ENCODE peak calls at places on chromosomes 5 and 9, in four cellular contexts. One of them, this sample, is unnamed.

GRCh38 chr9:89598926-89599325 is 5.9 kb upstream of the GADD45G start:
- DNase-seq in HepG2: no peak
- DNase-seq in GM12878: no peak
- DNase-seq in K562: no peak
- DNase-seq in this sample: no peak

GRCh38 chr9:90546200-90546599 is 96.4 kb downstream of the DIRAS2 start:
- DNase-seq in HepG2: peak; percentile 22
- DNase-seq in GM12878: no peak
- DNase-seq in K562: no peak
- DNase-seq in this sample: peak; percentile 25

GRCh38 chr5:87393331-87393730 is 19.4 kb downstream of the CCNH start:
- DNase-seq in HepG2: no peak
- DNase-seq in GM12878: no peak
- DNase-seq in K562: no peak
- DNase-seq in this sample: no peak

GRCh38 chr5:12100542-12100941 is 196.3 kb upstream of the CTNND2 start:
- DNase-seq in HepG2: no peak
- DNase-seq in GM12878: no peak
- DNase-seq in K562: no peak
- DNase-seq in this sample: no peak

GRCh38 chr5:170338933-170339779 is 41.6 kb upstream of the LCP2 start:
- DNase-seq in HepG2: no peak
- DNase-seq in GM12878: no peak
- DNase-seq in K562: peak; percentile 46
- DNase-seq in this sample: no peak

GRCh38 chr9:127898433-127899199 is 787 bp downstream of the ST6GALNAC6 start:
- DNase-seq in HepG2: peak; percentile 50
- DNase-seq in GM12878: no peak
- DNase-seq in K562: peak; percentile 75
- DNase-seq in this sample: peak; percentile 49

GRCh38 chr5:2200261-2200965 is 317.7 kb upstream of the IRX4 start:
- DNase-seq in HepG2: no peak
- DNase-seq in GM12878: no peak
- DNase-seq in K562: no peak
- DNase-seq in this sample: no peak

GRCh38 chr5:82351754-82352145 is 73.6 kb upstream of the RPS23 start:
- DNase-seq in HepG2: peak; percentile 73
- DNase-seq in GM12878: no peak
- DNase-seq in K562: peak; percentile 68
- DNase-seq in this sample: peak; percentile 69

GRCh38 chr5:109739741-109740140 is 50.0 kb downstream of the MAN2A1 start:
- DNase-seq in HepG2: no peak
- DNase-seq in GM12878: no peak
- DNase-seq in K562: no peak
- DNase-seq in this sample: no peak

GRCh38 chr5:94645053-94645452 is 26.6 kb downstream of the SLF1 start:
- DNase-seq in HepG2: no peak
- DNase-seq in GM12878: no peak
- DNase-seq in K562: no peak
- DNase-seq in this sample: no peak

GRCh38 chr5:36526537-36526936 is 79.9 kb upstream of the SLC1A3 start:
- DNase-seq in HepG2: no peak
- DNase-seq in GM12878: no peak
- DNase-seq in K562: no peak
- DNase-seq in this sample: no peak

GRCh38 chr5:44150075-44150723 is 239.0 kb downstream of the FGF10 start:
- DNase-seq in HepG2: no peak
- DNase-seq in GM12878: no peak
- DNase-seq in K562: no peak
- DNase-seq in this sample: no peak

GRCh38 chr5:160467555-160468418 is 46.1 kb downstream of the PTTG1 start:
- DNase-seq in HepG2: peak; percentile 97
- DNase-seq in GM12878: peak; percentile 96
- DNase-seq in K562: no peak
- DNase-seq in this sample: no peak

GRCh38 chr9:76866689-76867088 is 39.2 kb downstream of the PRUNE2 start:
- DNase-seq in HepG2: no peak
- DNase-seq in GM12878: no peak
- DNase-seq in K562: no peak
- DNase-seq in this sample: no peak

GRCh38 chr5:3143382-3143781 is 391.9 kb upstream of the IRX2 start:
- DNase-seq in HepG2: no peak
- DNase-seq in GM12878: no peak
- DNase-seq in K562: no peak
- DNase-seq in this sample: no peak

GRCh38 chr5:167759411-167759821 is 532.0 kb upstream of the WWC1 start:
- DNase-seq in HepG2: no peak
- DNase-seq in GM12878: no peak
- DNase-seq in K562: no peak
- DNase-seq in this sample: no peak

GRCh38 chr9:33288235-33288634 is 2.1 kb upstream of the NFX1 start:
- DNase-seq in HepG2: no peak
- DNase-seq in GM12878: no peak
- DNase-seq in K562: no peak
- DNase-seq in this sample: no peak

GRCh38 chr9:86185872-86186271 is 73.6 kb downstream of the C9orf153 start:
- DNase-seq in HepG2: no peak
- DNase-seq in GM12878: no peak
- DNase-seq in K562: no peak
- DNase-seq in this sample: no peak

GRCh38 chr9:35951736-35952135 is 6.2 kb downstream of the OR2S2 start:
- DNase-seq in HepG2: no peak
- DNase-seq in GM12878: no peak
- DNase-seq in K562: no peak
- DNase-seq in this sample: no peak

GRCh38 chr9:14565352-14565956 is 127.8 kb downstream of the ZDHHC21 start:
- DNase-seq in HepG2: no peak
- DNase-seq in GM12878: peak; percentile 9
- DNase-seq in K562: no peak
- DNase-seq in this sample: no peak

GRCh38 chr5:149177911-149178565 is 36.7 kb downstream of the ABLIM3 start:
- DNase-seq in HepG2: no peak
- DNase-seq in GM12878: no peak
- DNase-seq in K562: no peak
- DNase-seq in this sample: no peak

GRCh38 chr5:54517512-54518145 is at the start of gene SNX18:
- DNase-seq in HepG2: peak; percentile 79
- DNase-seq in GM12878: peak; percentile 24
- DNase-seq in K562: peak; percentile 90
- DNase-seq in this sample: peak; percentile 86

GRCh38 chr5:77761606-77762005 is 14.5 kb downstream of the TBCA start:
- DNase-seq in HepG2: no peak
- DNase-seq in GM12878: no peak
- DNase-seq in K562: no peak
- DNase-seq in this sample: no peak

GRCh38 chr9:72460342-72461312 is 60.8 kb upstream of the TMC1 start:
- DNase-seq in HepG2: no peak
- DNase-seq in GM12878: no peak
- DNase-seq in K562: no peak
- DNase-seq in this sample: no peak

GRCh38 chr5:84242286-84242685 is 142.4 kb downstream of the EDIL3 start:
- DNase-seq in HepG2: no peak
- DNase-seq in GM12878: no peak
- DNase-seq in K562: no peak
- DNase-seq in this sample: no peak

GRCh38 chr9:97808972-97809371 is 44.1 kb upstream of the FOXE1 start:
- DNase-seq in HepG2: no peak
- DNase-seq in GM12878: no peak
- DNase-seq in K562: no peak
- DNase-seq in this sample: no peak

GRCh38 chr5:177496111-177497010 is 1.0 kb downstream of the PDLIM7 start:
- DNase-seq in HepG2: peak; percentile 85
- DNase-seq in GM12878: no peak
- DNase-seq in K562: peak; percentile 39
- DNase-seq in this sample: peak; percentile 91

GRCh38 chr9:95100071-95100627 is 217.4 kb downstream of the FANCC start:
- DNase-seq in HepG2: no peak
- DNase-seq in GM12878: no peak
- DNase-seq in K562: no peak
- DNase-seq in this sample: no peak

GRCh38 chr9:109449036-109449798 is 48.9 kb downstream of the PTPN3 start:
- DNase-seq in HepG2: no peak
- DNase-seq in GM12878: no peak
- DNase-seq in K562: no peak
- DNase-seq in this sample: no peak

GRCh38 chr9:131382850-131383729 is 10.8 kb upstream of the PRRC2B start:
- DNase-seq in HepG2: peak; percentile 68
- DNase-seq in GM12878: no peak
- DNase-seq in K562: peak; percentile 7
- DNase-seq in this sample: peak; percentile 71
- TF ChIP-seq SP1 in HepG2: no peak
- TF ChIP-seq SP1 in GM12878: no peak
- TF ChIP-seq SP1 in K562: no peak
- TF ChIP-seq SP1 in this sample: no peak

GRCh38 chr5:142722896-142723295 is 37.0 kb upstream of the FGF1 start:
- DNase-seq in HepG2: no peak
- DNase-seq in GM12878: no peak
- DNase-seq in K562: no peak
- DNase-seq in this sample: no peak

GRCh38 chr5:142727736-142728047 is 41.8 kb upstream of the FGF1 start:
- DNase-seq in HepG2: no peak
- DNase-seq in GM12878: no peak
- DNase-seq in K562: no peak
- DNase-seq in this sample: no peak

GRCh38 chr5:142724821-142725220 is 38.9 kb upstream of the FGF1 start:
- DNase-seq in HepG2: no peak
- DNase-seq in GM12878: no peak
- DNase-seq in K562: no peak
- DNase-seq in this sample: no peak

GRCh38 chr5:142725231-142726187 is 39.6 kb upstream of the FGF1 start:
- DNase-seq in HepG2: no peak
- DNase-seq in GM12878: no peak
- DNase-seq in K562: no peak
- DNase-seq in this sample: no peak

GRCh38 chr5:142726188-142726731 is 40.4 kb upstream of the FGF1 start:
- DNase-seq in HepG2: no peak
- DNase-seq in GM12878: peak; percentile 40
- DNase-seq in K562: no peak
- DNase-seq in this sample: no peak
- TF ChIP-seq TARDBP in HepG2: no peak
- TF ChIP-seq TARDBP in GM12878: no peak
- TF ChIP-seq TARDBP in K562: no peak
- TF ChIP-seq TARDBP in this sample: no peak

GRCh38 chr5:179271301-179271650 is 74.0 kb downstream of the ADAMTS2 start:
- DNase-seq in HepG2: no peak
- DNase-seq in GM12878: no peak
- DNase-seq in K562: no peak
- DNase-seq in this sample: no peak
- TF ChIP-seq SP1 in HepG2: no peak
- TF ChIP-seq SP1 in GM12878: no peak
- TF ChIP-seq SP1 in K562: no peak
- TF ChIP-seq SP1 in this sample: no peak

GRCh38 chr5:14595877-14596276 is 14.3 kb downstream of the OTULINL start:
- DNase-seq in HepG2: no peak
- DNase-seq in GM12878: no peak
- DNase-seq in K562: no peak
- DNase-seq in this sample: no peak

GRCh38 chr5:14597080-14597479 is 15.5 kb downstream of the OTULINL start:
- DNase-seq in HepG2: no peak
- DNase-seq in GM12878: no peak
- DNase-seq in K562: no peak
- DNase-seq in this sample: no peak

GRCh38 chr5:14594378-14595074 is 12.9 kb downstream of the OTULINL start:
- DNase-seq in HepG2: no peak
- DNase-seq in GM12878: no peak
- DNase-seq in K562: no peak
- DNase-seq in this sample: no peak

GRCh38 chr5:14593326-14594036 is 11.9 kb downstream of the OTULINL start:
- DNase-seq in HepG2: no peak
- DNase-seq in GM12878: no peak
- DNase-seq in K562: no peak
- DNase-seq in this sample: no peak

GRCh38 chr5:14595189-14595588 is 13.6 kb downstream of the OTULINL start:
- DNase-seq in HepG2: no peak
- DNase-seq in GM12878: peak; percentile 48
- DNase-seq in K562: no peak
- DNase-seq in this sample: no peak
- TF ChIP-seq TARDBP in HepG2: no peak
- TF ChIP-seq TARDBP in GM12878: no peak
- TF ChIP-seq TARDBP in K562: no peak
- TF ChIP-seq TARDBP in this sample: no peak

GRCh38 chr5:66757834-66758396 is 161.7 kb downstream of the MAST4 start:
- DNase-seq in HepG2: no peak
- DNase-seq in GM12878: no peak
- DNase-seq in K562: no peak
- DNase-seq in this sample: no peak

GRCh38 chr5:66757219-66757833 is 161.1 kb downstream of the MAST4 start:
- DNase-seq in HepG2: peak; percentile 20
- DNase-seq in GM12878: no peak
- DNase-seq in K562: no peak
- DNase-seq in this sample: peak; percentile 27
- TF ChIP-seq SP1 in HepG2: no peak
- TF ChIP-seq SP1 in GM12878: no peak
- TF ChIP-seq SP1 in K562: no peak
- TF ChIP-seq SP1 in this sample: no peak

DNA sequence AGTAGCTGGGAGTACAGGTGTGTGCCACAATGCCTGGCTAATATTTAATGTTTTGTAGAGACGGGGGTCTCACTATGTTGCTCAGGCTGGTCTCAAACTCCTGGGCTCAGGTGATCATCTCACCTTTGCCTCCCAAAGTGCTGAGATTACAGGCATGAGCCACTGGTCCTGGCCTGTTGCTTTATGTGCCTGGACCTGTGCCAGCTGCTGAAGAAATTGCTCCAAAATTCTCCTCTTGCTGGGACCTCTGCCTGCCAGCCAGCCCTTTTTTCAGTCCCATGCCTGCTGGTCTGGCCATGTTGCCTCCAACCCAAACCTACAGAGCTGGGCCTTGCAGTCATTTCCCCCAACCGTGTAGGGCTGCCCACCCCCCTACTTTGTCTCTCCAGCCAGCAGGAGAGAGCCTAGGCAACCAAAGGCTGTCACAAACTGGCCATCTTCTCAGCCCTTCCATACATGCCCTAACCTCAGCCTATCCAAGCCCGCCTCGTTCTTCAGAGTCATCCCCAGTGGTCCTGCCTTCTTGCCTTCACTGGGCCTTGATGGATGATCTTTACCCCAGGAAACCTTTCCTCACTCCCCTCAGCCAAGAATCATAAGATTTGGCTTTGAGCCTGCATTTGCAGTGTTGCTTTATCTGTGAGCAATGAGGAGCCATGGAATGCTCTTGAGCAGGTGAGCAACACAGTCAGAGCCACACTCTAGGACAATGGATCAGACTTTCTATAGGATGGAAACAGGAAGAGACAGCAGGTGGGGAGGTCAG is 27.4 kb upstream of the SYNPO start:
- DNase-seq in HepG2: no peak
- DNase-seq in GM12878: no peak
- DNase-seq in K562: no peak
- DNase-seq in this sample: no peak
- TF ChIP-seq TARDBP in HepG2: no peak
- TF ChIP-seq TARDBP in GM12878: no peak
- TF ChIP-seq TARDBP in K562: no peak
- TF ChIP-seq TARDBP in this sample: no peak

This sample was measured in HEK293T.